ENCODE peak calls at places on chromosomes 6 and 20, in five cellular contexts. A is endodermal cell, V is cardiac muscle cell, O is colonic mucosa, X is prostate gland. K is an unnamed sample.

GRCh38 chr6:84086545-84087429 is 53.2 kb downstream of the MRAP2 start:
- DNase-seq in A (peak; percentile 57), V (no peak), O (no peak), X (no peak), K (no peak)

GRCh38 chr20:31719644-31720485 is 2.8 kb downstream of the BCL2L1 start:
- DNase-seq in A (peak; percentile 64), V (no peak), O (peak; percentile 48), X (peak; percentile 79), K (no peak)

GRCh38 chr20:60408435-60408834 is 450.2 kb downstream of the CDH26 start:
- DNase-seq in A (no peak), V (no peak), O (no peak), X (no peak), K (no peak)

GRCh38 chr6:70198825-70199224 is 104.1 kb downstream of the COL9A1 start:
- DNase-seq in A (no peak), V (no peak), O (no peak), X (no peak), K (no peak)

GRCh38 chr6:149499066-149499465 is 14.3 kb upstream of the ZC3H12D start:
- DNase-seq in A (no peak), V (peak; percentile 90), O (peak; percentile 45), X (no peak), K (no peak)

GRCh38 chr20:33653218-33653899 is 8.8 kb upstream of the C20orf144 start:
- DNase-seq in A (peak; percentile 94), V (peak; percentile 78), O (peak; percentile 73), X (no peak), K (no peak)

GRCh38 chr6:111774346-111774703 is 98.9 kb downstream of the FYN start:
- DNase-seq in A (no peak), V (peak; percentile 53), O (no peak), X (no peak), K (no peak)

GRCh38 chr6:166435574-166435973 is 52.8 kb upstream of the MPC1 start:
- DNase-seq in A (no peak), V (no peak), O (no peak), X (no peak), K (peak; percentile 15)

GRCh38 chr6:47678739-47679138 is 19.6 kb upstream of the ADGRF4 start:
- DNase-seq in A (no peak), V (no peak), O (no peak), X (no peak), K (no peak)

GRCh38 chr6:81401970-81402690 is 350.4 kb downstream of the TENT5A start:
- DNase-seq in A (no peak), V (peak; percentile 61), O (no peak), X (no peak), K (no peak)

GRCh38 chr6:39347201-39347600 is 24.7 kb upstream of the KCNK16 start:
- DNase-seq in A (no peak), V (no peak), O (no peak), X (no peak), K (no peak)

GRCh38 chr6:111718326-111718725 is 112.6 kb upstream of the TRAF3IP2 start:
- DNase-seq in A (peak; percentile 14), V (no peak), O (no peak), X (no peak), K (no peak)

GRCh38 chr6:119814609-119815400 is 465.2 kb upstream of the MAN1A1 start:
- DNase-seq in A (no peak), V (no peak), O (no peak), X (no peak), K (no peak)

GRCh38 chr20:63911171-63911570 is 16.2 kb downstream of the DNAJC5 start:
- DNase-seq in A (no peak), V (peak; percentile 27), O (peak; percentile 83), X (peak; percentile 65), K (no peak)

GRCh38 chr6:142735182-142735581 is 209.8 kb downstream of the HIVEP2 start:
- DNase-seq in A (peak; percentile 71), V (peak; percentile 26), O (no peak), X (no peak), K (no peak)

GRCh38 chr6:143958839-143959399 is 49.1 kb downstream of the PLAGL1 start:
- DNase-seq in A (peak; percentile 96), V (no peak), O (no peak), X (no peak), K (no peak)

GRCh38 chr6:150767585-150768164 is 97.8 kb upstream of the MTHFD1L start:
- DNase-seq in A (peak; percentile 59), V (peak; percentile 44), O (no peak), X (no peak), K (no peak)

GRCh38 chr6:159941286-159942113 is 27.4 kb upstream of the IGF2R start:
- DNase-seq in A (no peak), V (peak; percentile 71), O (no peak), X (no peak), K (peak; percentile 18)

GRCh38 chr6:166533205-166533824 is 53.2 kb downstream of the RAMACL start:
- DNase-seq in A (no peak), V (no peak), O (peak; percentile 24), X (no peak), K (no peak)

GRCh38 chr6:131828080-131828479 is 20.3 kb downstream of the ENPP1 start:
- DNase-seq in A (no peak), V (no peak), O (no peak), X (no peak), K (no peak)

GRCh38 chr6:14083262-14083661 is 34.3 kb upstream of the CD83 start:
- DNase-seq in A (no peak), V (no peak), O (no peak), X (no peak), K (no peak)

GRCh38 chr6:55918639-55919038 is 43.2 kb upstream of the BMP5 start:
- DNase-seq in A (no peak), V (peak; percentile 12), O (no peak), X (no peak), K (no peak)

GRCh38 chr6:1724616-1725015 is 114.9 kb downstream of the FOXC1 start:
- DNase-seq in A (peak; percentile 71), V (no peak), O (peak; percentile 92), X (peak; percentile 35), K (no peak)

GRCh38 chr20:19835533-19836222 is 77.6 kb downstream of the RIN2 start:
- DNase-seq in A (peak; percentile 55), V (no peak), O (no peak), X (no peak), K (no peak)

GRCh38 chr6:43742931-43743632 is 26.9 kb upstream of the VEGFA start:
- DNase-seq in A (peak; percentile 39), V (no peak), O (no peak), X (no peak), K (no peak)

GRCh38 chr6:14028631-14029030 is 88.9 kb upstream of the CD83 start:
- DNase-seq in A (no peak), V (no peak), O (no peak), X (no peak), K (no peak)

DNA sequence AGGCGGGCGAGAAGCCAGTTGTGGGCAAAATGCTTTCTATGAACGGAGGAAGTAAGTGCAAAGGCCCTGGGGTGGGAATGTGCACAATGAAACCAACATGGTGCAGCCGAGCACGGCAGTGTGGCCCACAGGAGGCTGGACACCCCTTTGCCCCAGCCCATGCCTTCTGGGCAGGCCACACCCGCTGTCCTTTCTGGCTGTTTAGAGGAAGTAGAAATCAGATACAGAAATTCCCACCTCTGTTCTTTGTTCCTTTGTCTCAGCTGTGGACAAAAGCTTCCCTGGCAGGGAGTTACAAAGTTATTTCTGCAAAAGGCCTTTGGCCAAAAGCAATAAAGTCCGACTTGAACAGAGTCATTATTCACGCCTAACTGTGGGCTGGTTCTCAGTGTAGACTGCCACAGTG is 11.9 kb downstream of the SULF2 start:
- DNase-seq in A (no peak), V (no peak), O (peak; percentile 66), X (no peak), K (no peak)
- H3K27me3 ChIP-seq in A (no peaks in the 10 kb centered on the region), V (no peaks in the 10 kb centered on the region), O (no peaks in the 10 kb centered on the region), X (no peaks in the 10 kb centered on the region), K (no peaks in the 10 kb centered on the region)

GRCh38 chr20:50309764-50310672 is 119.4 kb downstream of the CEBPB start:
- DNase-seq in A (peak; percentile 59), V (no peak), O (no peak), X (peak; percentile 3), K (no peak)
- H3K27ac ChIP-seq in A (no peak overlapping the region), V (no peak overlapping the region), O (peak overlapping the region; percentile 76), X (peak overlapping the region; percentile 83), K (no peak overlapping the region)

GRCh38 chr6:41475737-41476357 is 70.3 kb upstream of the FOXP4 start:
- DNase-seq in A (no peak), V (no peak), O (no peak), X (no peak), K (no peak)

GRCh38 chr6:41476407-41476806 is 69.8 kb upstream of the FOXP4 start:
- DNase-seq in A (no peak), V (no peak), O (no peak), X (no peak), K (no peak)

GRCh38 chr6:41475164-41475563 is 71.0 kb upstream of the FOXP4 start:
- DNase-seq in A (no peak), V (no peak), O (no peak), X (no peak), K (no peak)

GRCh38 chr6:41471064-41471895 is 74.9 kb upstream of the FOXP4 start:
- DNase-seq in A (no peak), V (no peak), O (no peak), X (no peak), K (no peak)

DNA sequence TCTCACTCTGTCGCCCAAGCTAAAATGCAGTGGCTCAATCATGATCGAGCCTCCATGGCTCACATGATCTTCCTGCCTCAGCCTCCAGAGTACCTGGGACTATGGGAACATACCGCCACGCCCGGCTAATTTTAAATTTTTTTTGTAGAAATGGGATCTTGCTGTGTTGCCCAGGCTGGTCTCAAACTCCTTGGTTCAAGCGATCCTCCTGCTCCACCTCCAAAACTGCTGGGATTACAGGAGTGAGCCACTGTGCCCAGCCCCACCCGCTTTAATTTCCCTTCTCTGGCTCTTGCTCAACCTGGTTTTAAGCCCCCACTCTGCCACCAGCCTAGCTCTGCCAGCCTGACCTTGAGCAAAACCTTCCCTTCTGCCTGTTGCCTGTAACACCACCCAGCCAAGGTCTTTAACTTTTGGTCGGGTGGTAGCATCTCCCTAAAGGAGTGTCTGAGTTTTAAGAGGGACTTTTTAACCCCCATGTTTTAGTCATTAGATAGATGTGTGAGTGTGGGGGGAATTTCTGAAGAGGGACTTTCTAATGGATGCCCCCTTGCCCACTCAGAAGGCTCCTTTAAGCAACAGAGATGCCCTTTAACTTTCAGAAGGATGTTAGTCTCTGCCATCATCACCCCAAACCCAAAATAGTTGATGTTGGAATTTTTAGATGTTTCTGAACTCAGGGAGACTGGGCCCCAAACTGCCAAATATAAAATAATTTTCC is 71.8 kb upstream of the FOXP4 start:
- DNase-seq in A (no peak), V (no peak), O (no peak), X (no peak), K (no peak)
- H3K27me3 ChIP-seq in A (peaks cover 23% of the 10 kb centered on the region), V (peaks cover 16% of the 10 kb centered on the region), O (peaks cover 15% of the 10 kb centered on the region), X (no peaks in the 10 kb centered on the region), K (peaks cover 23% of the 10 kb centered on the region)

DNA sequence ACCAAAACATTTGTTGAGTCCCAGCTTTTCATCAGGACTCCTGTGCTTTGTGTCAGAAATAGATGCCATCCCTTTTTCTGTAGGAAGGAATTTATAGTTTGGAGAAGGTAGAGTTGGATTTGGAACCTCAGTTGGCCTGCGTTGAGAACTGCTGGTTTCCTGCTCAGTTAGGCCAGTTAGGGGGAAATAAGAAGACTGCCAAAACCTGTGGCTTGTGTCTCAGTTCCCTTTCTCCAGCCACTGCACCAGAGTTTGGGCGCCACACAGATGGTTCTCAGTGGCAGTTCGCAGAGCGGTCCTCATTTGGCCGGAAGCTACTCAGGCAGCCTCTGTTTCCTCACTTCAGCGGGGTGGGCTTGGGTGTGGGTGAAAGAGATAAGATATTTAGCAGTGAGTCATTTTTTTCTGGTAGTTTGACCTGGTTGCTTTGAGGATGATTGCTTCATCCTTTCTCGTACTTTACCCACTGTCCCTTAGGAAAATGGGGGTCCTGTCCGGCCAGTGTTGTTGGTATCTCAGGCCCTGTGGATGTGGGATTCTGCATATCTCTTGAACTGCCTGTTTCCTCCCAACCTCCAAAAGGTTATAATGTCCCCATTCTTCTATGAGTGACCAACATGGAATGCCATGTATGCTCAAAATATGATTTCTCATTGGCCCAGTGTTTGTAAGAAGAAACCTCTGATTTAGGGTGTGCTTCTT is 53.7 kb downstream of the JARID2 start:
- DNase-seq in A (no peak), V (peak; percentile 72), O (no peak), X (no peak), K (no peak)
- H3K27ac ChIP-seq in A (no peak overlapping the region), V (no peak overlapping the region), O (no peak overlapping the region), X (no peak overlapping the region), K (no peak overlapping the region)